ENCODE peak calls at places on chromosomes 6 and 20, in eight cellular contexts. P is HT1080; J is D341Med; X is NCI-H446 treated with DMSO at 0.1 percent for 48 hours; U is nucleus accumbens; V is activated naive CD4-positive, alpha-beta T cell treated with anti-CD3 and anti-CD28 coated beads, Interleukin-2, amount 50 U/mL, for 72 hours; F is pulmonary artery endothelial cell; W is fibroblast of lung. H is an unnamed sample.

GRCh38 chr6:34383171-34383631 is 9.3 kb downstream of the NUDT3 start:
- DNase-seq in P (no peak), J (no peak), X (no peak), U (no peak), V (no peak), F (no peak), W (peak), H (peak)

GRCh38 chr6:119881416-119881815 is 531.9 kb upstream of the MAN1A1 start:
- DNase-seq in P (peak), J (no peak), X (no peak), U (no peak), V (no peak), F (no peak), W (peak), H (no peak)

GRCh38 chr6:10534418-10534760 is 13.2 kb downstream of the GCNT2 start:
- DNase-seq in P (no peak), J (no peak), X (no peak), U (no peak), V (no peak), F (no peak), W (no peak), H (no peak)

GRCh38 chr6:37634238-37634826 is 63.4 kb downstream of the MDGA1 start:
- DNase-seq in P (no peak), J (no peak), X (no peak), U (no peak), V (no peak), F (no peak), W (no peak), H (no peak)

GRCh38 chr6:3022765-3023662 is 23.3 kb downstream of the NQO2 start:
- DNase-seq in P (no peak), J (no peak), X (no peak), U (no peak), V (peak), F (no peak), W (no peak), H (no peak)

GRCh38 chr20:41339957-41340326 is 679 bp upstream of the LPIN3 start:
- DNase-seq in P (peak), J (peak), X (no peak), U (peak), V (peak), F (no peak), W (peak), H (peak)

GRCh38 chr6:32886674-32887383 is 32.8 kb downstream of the PSMB9 start:
- DNase-seq in P (peak), J (no peak), X (peak), U (no peak), V (no peak), F (no peak), W (peak), H (peak)

GRCh38 chr6:112939543-112939942 is 592.4 kb downstream of the RFPL4B start:
- DNase-seq in P (no peak), J (no peak), X (peak), U (no peak), V (no peak), F (peak), W (peak), H (peak)

GRCh38 chr6:156948807-156949206 is 171.6 kb downstream of the ARID1B start:
- DNase-seq in P (peak), J (no peak), X (no peak), U (no peak), V (no peak), F (no peak), W (peak), H (peak)

GRCh38 chr20:52747736-52748135 is 224.4 kb upstream of the TSHZ2 start:
- DNase-seq in P (no peak), J (peak), X (peak), U (no peak), V (no peak), F (no peak), W (peak), H (no peak)

GRCh38 chr20:46218656-46219055 is 89.6 kb downstream of the CDH22 start:
- DNase-seq in P (no peak), J (no peak), X (no peak), U (no peak), V (no peak), F (no peak), W (no peak), H (no peak)

H was measured in NCI-H226.